ENCODE peak calls at places on chromosomes 4 and X, in six cellular contexts. G is heart right ventricle, E is nephron progenitor cell, L is sigmoid colon, P is lung, Q is heart left ventricle. Y is an unnamed sample.

GRCh38 chr4:46909078-46909477 is at the start of gene COX7B2:
- DNase-seq in G (no peak), E (no peak), L (no peak), P (no peak), Q (no peak), Y (no peak)

GRCh38 chr4:82809614-82810013 is 11.0 kb upstream of the SCD5 start:
- DNase-seq in G (no peak), E (no peak), L (no peak), P (no peak), Q (no peak), Y (no peak)

GRCh38 chr4:146957252-146957651 is 11.6 kb upstream of the TTC29 start:
- DNase-seq in G (no peak), E (no peak), L (no peak), P (no peak), Q (no peak), Y (no peak)

GRCh38 chr4:172654482-172654881 is 514.1 kb upstream of the GALNT7 start:
- DNase-seq in G (no peak), E (no peak), L (no peak), P (no peak), Q (no peak), Y (no peak)

GRCh38 chrX:105845661-105846060 is 23.3 kb downstream of the NRK start:
- DNase-seq in G (no peak), E (no peak), L (no peak), P (no peak), Q (no peak), Y (no peak)

GRCh38 chrX:9642270-9642995 is 123.2 kb downstream of the GPR143 start:
- DNase-seq in G (no peak), E (no peak), L (no peak), P (peak; percentile 9), Q (no peak), Y (peak; percentile 14)

GRCh38 chrX:148501121-148502066 is 977 bp downstream of the AFF2 start:
- DNase-seq in G (no peak), E (peak; percentile 49), L (no peak), P (no peak), Q (no peak), Y (no peak)

GRCh38 chr4:25154594-25155265 is 5.5 kb downstream of the SEPSECS start:
- DNase-seq in G (no peak), E (no peak), L (no peak), P (no peak), Q (no peak), Y (no peak)

GRCh38 chr4:17619416-17620105 is 5.1 kb downstream of the MED28 start:
- DNase-seq in G (no peak), E (no peak), L (no peak), P (no peak), Q (no peak), Y (no peak)

GRCh38 chr4:41658106-41658505 is 90.4 kb downstream of the PHOX2B start:
- DNase-seq in G (no peak), E (no peak), L (no peak), P (no peak), Q (no peak), Y (no peak)

GRCh38 chrX:49165901-49166881 is 3.6 kb downstream of the MAGIX start:
- DNase-seq in G (peak; percentile 78), E (peak; percentile 68), L (peak; percentile 93), P (peak; percentile 77), Q (peak; percentile 83), Y (peak; percentile 64)
- TF ChIP-seq CTCF in G (no peak), E (no peak), L (no peak), P (no peak), Q (no peak), Y (peak; percentile 16)

GRCh38 chr4:81137894-81138293 is 77.1 kb downstream of the PRKG2 start:
- DNase-seq in G (no peak), E (no peak), L (no peak), P (no peak), Q (no peak), Y (no peak)
- TF ChIP-seq CTCF in G (no peak), E (no peak), L (no peak), P (no peak), Q (no peak), Y (no peak)

DNA sequence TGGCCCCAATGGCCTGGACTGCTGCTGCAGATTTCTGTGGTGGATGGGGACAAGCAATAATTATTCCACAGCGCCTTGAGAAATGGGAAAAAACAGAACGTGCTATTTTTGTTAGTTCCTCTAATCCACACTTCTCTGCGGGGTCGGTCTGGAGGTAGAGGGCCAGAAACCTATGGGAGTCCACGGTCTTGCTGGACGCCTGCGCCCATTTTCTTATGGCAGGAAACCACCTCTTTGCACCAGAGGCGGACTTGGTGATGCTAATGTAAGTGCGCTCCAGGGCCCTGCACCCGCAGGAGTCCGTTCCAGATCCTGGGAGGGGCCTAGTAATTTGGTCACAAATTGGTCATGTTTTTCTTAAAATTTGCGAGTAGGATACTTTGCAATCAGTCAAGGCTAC is 25.9 kb upstream of the CLDN24 start:
- DNase-seq in G (no peak), E (no peak), L (no peak), P (no peak), Q (no peak), Y (no peak)
- TF ChIP-seq CTCF in G (no peak), E (no peak), L (no peak), P (no peak), Q (no peak), Y (no peak)

GRCh38 chr4:96486563-96486962 is 646.7 kb downstream of the PDHA2 start:
- DNase-seq in G (no peak), E (no peak), L (no peak), P (no peak), Q (no peak), Y (no peak)

DNA sequence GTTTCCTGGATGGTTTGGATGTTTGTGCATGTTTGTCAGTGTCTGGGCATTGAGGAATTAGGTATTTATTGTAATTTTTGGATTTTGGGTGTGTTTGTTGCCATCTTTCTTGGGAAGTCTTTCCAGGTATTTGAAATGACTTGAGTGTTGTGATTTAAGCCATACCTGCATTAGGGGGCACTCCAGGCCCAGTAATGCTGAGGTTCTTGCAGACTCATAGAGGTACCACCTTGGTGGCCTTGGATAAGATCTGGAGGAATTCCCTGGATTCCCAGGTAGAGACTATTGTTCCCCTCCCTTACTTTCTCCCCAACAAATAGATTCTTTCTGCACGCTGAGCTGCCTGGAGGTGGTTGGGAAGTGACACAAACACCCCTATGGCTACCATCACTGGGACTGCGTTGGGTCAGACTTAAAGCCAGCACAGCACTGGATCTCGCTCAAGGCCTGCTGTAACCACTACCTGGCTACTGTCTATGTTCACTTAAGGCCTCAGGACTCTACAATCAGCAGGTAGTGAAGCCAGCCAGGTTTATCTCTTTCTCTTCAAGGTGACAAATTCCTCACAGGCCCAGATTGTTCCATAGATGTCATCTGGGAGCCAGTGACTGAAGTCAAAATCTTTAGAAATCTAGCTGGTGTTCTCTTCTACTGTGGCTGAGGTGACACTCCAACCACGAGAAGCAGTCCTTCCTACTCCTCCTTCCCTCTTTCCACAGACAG is 643.6 kb downstream of the PDHA2 start:
- DNase-seq in G (no peak), E (no peak), L (no peak), P (no peak), Q (no peak), Y (no peak)
- TF ChIP-seq CTCF in G (no peak), E (no peak), L (no peak), P (no peak), Q (no peak), Y (no peak)

Y was measured in natural killer cell.